ENCODE peak calls at places on chromosome 15, in five cellular contexts. T is fibroblast of gingiva; Y is activated T-cell treated with anti-CD3 and anti-CD28 coated beads, Interleukin-2, amount 50 U/mL, for 4 hours; C is T-cell; W is caudate nucleus. N is an unnamed sample.

GRCh38 chr15:77541421-77542181 is 91.1 kb downstream of the LINGO1 start:
- DNase-seq in T (peak; percentile 11), Y (no peak), C (no peak), W (peak; percentile 65), N (no peak)

GRCh38 chr15:23629234-23629805 is 18.3 kb downstream of the MAGEL2 start:
- DNase-seq in T (no peak), Y (no peak), C (no peak), W (no peak), N (no peak)

GRCh38 chr15:97747342-97747741 is 213.2 kb upstream of the ARRDC4 start:
- DNase-seq in T (no peak), Y (no peak), C (no peak), W (no peak), N (no peak)

GRCh38 chr15:49460411-49460941 is 37.4 kb downstream of the FGF7 start:
- DNase-seq in T (peak; percentile 76), Y (no peak), C (no peak), W (no peak), N (no peak)

GRCh38 chr15:41847981-41848380 is 9.3 kb downstream of the PLA2G4B start:
- DNase-seq in T (no peak), Y (no peak), C (no peak), W (no peak), N (no peak)

GRCh38 chr15:57406040-57406772 is 29.9 kb downstream of the CGNL1 start:
- DNase-seq in T (peak; percentile 10), Y (no peak), C (no peak), W (no peak), N (no peak)

GRCh38 chr15:42163947-42164550 is 7.6 kb upstream of the PLA2G4F start:
- DNase-seq in T (no peak), Y (no peak), C (no peak), W (no peak), N (no peak)

GRCh38 chr15:75733761-75734651 is 21.4 kb upstream of the CSPG4 start:
- DNase-seq in T (no peak), Y (no peak), C (no peak), W (no peak), N (no peak)

GRCh38 chr15:25508369-25509002 is 69.7 kb upstream of the UBE3A start:
- DNase-seq in T (peak; percentile 21), Y (no peak), C (no peak), W (no peak), N (no peak)

GRCh38 chr15:61916104-61916503 is 144.1 kb downstream of the VPS13C start:
- DNase-seq in T (peak; percentile 15), Y (no peak), C (no peak), W (no peak), N (no peak)

GRCh38 chr15:78206326-78207109 is 27.8 kb downstream of the ACSBG1 start:
- DNase-seq in T (no peak), Y (no peak), C (no peak), W (no peak), N (no peak)

GRCh38 chr15:101492752-101493692 is 3.5 kb upstream of the PCSK6 start:
- DNase-seq in T (no peak), Y (no peak), C (no peak), W (no peak), N (no peak)

GRCh38 chr15:40909662-40910625 is 15.7 kb downstream of the VPS18 start:
- DNase-seq in T (peak; percentile 84), Y (no peak), C (no peak), W (no peak), N (no peak)

GRCh38 chr15:44194397-44195150 is 497 bp downstream of the FRMD5 start:
- DNase-seq in T (no peak), Y (peak; percentile 27), C (peak; percentile 29), W (peak; percentile 47), N (peak; percentile 39)

GRCh38 chr15:52789601-52790165 is 453 bp downstream of the ONECUT1 start:
- DNase-seq in T (peak; percentile 13), Y (no peak), C (no peak), W (no peak), N (no peak)

GRCh38 chr15:40847225-40847961 is 3.5 kb downstream of the SPINT1 start:
- DNase-seq in T (no peak), Y (no peak), C (peak; percentile 44), W (no peak), N (no peak)

GRCh38 chr15:64842986-64843561 is 1.4 kb downstream of the PLEKHO2 start:
- DNase-seq in T (peak; percentile 51), Y (no peak), C (peak; percentile 15), W (no peak), N (no peak)

GRCh38 chr15:73727330-73728018 is 25.7 kb downstream of the INSYN1 start:
- DNase-seq in T (no peak), Y (no peak), C (no peak), W (no peak), N (no peak)

GRCh38 chr15:92619380-92620101 is 36.0 kb downstream of the FAM174B start:
- DNase-seq in T (no peak), Y (no peak), C (no peak), W (no peak), N (no peak)

GRCh38 chr15:67880651-67881182 is 40.9 kb upstream of the RNU6-1 start:
- DNase-seq in T (no peak), Y (no peak), C (no peak), W (no peak), N (no peak)

N was measured in CD4-positive, alpha-beta T cell.